ENCODE peak calls at places on chromosomes 1 and 21, in four cellular contexts. K is lower leg skin, E is GM23338, F is GM13977. Y is an unnamed sample.

GRCh38 chr1:14561014-14561693 is 37.3 kb upstream of the KAZN start:
- DNase-seq in K (no peak), E (no peak), F (no peak), Y (no peak)

GRCh38 chr1:174877208-174877673 is 122.5 kb upstream of the CACYBP start:
- DNase-seq in K (no peak), E (no peak), F (no peak), Y (no peak)

GRCh38 chr1:49424782-49425181 is 599.0 kb downstream of the AGBL4 start:
- DNase-seq in K (no peak), E (no peak), F (no peak), Y (no peak)

GRCh38 chr1:6012529-6013318 is 20.5 kb upstream of the NPHP4 start:
- DNase-seq in K (no peak), E (no peak), F (no peak), Y (no peak)

GRCh38 chr1:147569587-147570241 is 28.4 kb downstream of the BCL9 start:
- DNase-seq in K (no peak), E (no peak), F (no peak), Y (no peak)

GRCh38 chr1:183862967-183863366 is 58.0 kb downstream of the RGL1 start:
- DNase-seq in K (no peak), E (no peak), F (no peak), Y (no peak)

GRCh38 chr1:39960461-39960958 is 5.6 kb downstream of the MFSD2A start:
- DNase-seq in K (peak), E (no peak), F (peak), Y (no peak)

GRCh38 chr1:51214615-51215131 is 21.4 kb upstream of the RNF11 start:
- DNase-seq in K (no peak), E (no peak), F (no peak), Y (no peak)

GRCh38 chr1:192904438-192904895 is 95.6 kb downstream of the RGS2 start:
- DNase-seq in K (no peak), E (no peak), F (no peak), Y (no peak)

GRCh38 chr1:21944261-21945074 is 7.4 kb upstream of the HSPG2 start:
- DNase-seq in K (no peak), E (peak), F (no peak), Y (no peak)

GRCh38 chr1:67838180-67838912 is 5.1 kb upstream of the GNG12 start:
- DNase-seq in K (no peak), E (no peak), F (no peak), Y (no peak)

GRCh38 chr21:17915976-17916375 is 96.8 kb upstream of the C21orf91 start:
- DNase-seq in K (no peak), E (no peak), F (no peak), Y (no peak)

GRCh38 chr1:115671176-115672062 is 29.6 kb downstream of the VANGL1 start:
- DNase-seq in K (no peak), E (no peak), F (no peak), Y (no peak)

GRCh38 chr1:175013445-175013844 is 9.8 kb downstream of the MRPS14 start:
- DNase-seq in K (no peak), E (no peak), F (no peak), Y (no peak)

GRCh38 chr1:13723810-13724209 is 23.8 kb downstream of the PRDM2 start:
- DNase-seq in K (no peak), E (peak), F (no peak), Y (no peak)

GRCh38 chr1:24905355-24905978 is 24.6 kb downstream of the RUNX3 start:
- DNase-seq in K (peak), E (no peak), F (peak), Y (peak)

GRCh38 chr1:75338974-75339483 is 204.8 kb downstream of the LHX8 start:
- DNase-seq in K (no peak), E (peak), F (peak), Y (no peak)

GRCh38 chr1:201530741-201531521 is 8.0 kb upstream of the NAV1 start:
- DNase-seq in K (peak), E (peak), F (peak), Y (peak)

GRCh38 chr1:118118469-118118868 is 66.6 kb downstream of the SPAG17 start:
- DNase-seq in K (no peak), E (no peak), F (no peak), Y (no peak)

GRCh38 chr1:205343431-205344009 is 13.2 kb downstream of the KLHDC8A start:
- DNase-seq in K (no peak), E (peak), F (no peak), Y (no peak)

GRCh38 chr1:7589774-7590425 is 181.2 kb upstream of the VAMP3 start:
- DNase-seq in K (peak), E (no peak), F (no peak), Y (no peak)

GRCh38 chr1:61659061-61659460 is 65.9 kb downstream of the TM2D1 start:
- DNase-seq in K (no peak), E (peak), F (no peak), Y (no peak)

GRCh38 chr21:32611471-32611997 is 643 bp downstream of the CFAP298 start:
- DNase-seq in K (no peak), E (peak), F (peak), Y (no peak)

GRCh38 chr1:22808846-22809501 is 98.3 kb downstream of the EPHB2 start:
- DNase-seq in K (no peak), E (no peak), F (no peak), Y (no peak)

DNA sequence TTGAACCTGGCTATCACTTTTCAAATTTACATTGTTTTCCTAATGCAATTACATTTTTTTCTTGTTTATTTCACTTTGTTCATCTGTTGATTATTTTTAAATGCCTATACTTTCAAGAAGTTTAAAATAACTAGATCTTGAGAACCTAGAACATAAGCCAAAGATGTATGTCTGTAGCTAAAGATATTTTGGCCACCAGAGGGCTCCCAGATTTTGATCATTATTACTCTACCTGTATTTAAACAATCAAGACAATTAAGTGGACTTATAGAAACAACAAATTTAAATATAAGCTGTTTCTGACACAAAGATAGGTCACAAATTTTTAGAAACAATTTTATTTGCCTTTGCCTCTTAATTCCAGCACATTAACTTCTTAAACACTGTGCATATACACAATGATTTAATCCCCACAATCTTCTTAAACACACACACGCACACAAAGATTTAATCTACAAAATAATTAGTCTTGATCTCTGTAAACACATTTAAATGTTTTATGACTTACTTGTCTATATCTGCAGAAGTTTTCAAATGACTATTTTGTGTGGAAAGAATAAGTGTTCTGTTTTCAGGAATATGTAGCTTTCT is 380.0 kb downstream of the DSCAM start:
- DNase-seq in K (no peak), E (peak), F (no peak), Y (no peak)
- TF ChIP-seq CTCF in K (no peak), E (peak), F (no peak), Y (no peak)

GRCh38 chr21:23743821-23744220 is 1863.5 kb downstream of the MRPL39 start:
- DNase-seq in K (no peak), E (no peak), F (no peak), Y (no peak)

DNA sequence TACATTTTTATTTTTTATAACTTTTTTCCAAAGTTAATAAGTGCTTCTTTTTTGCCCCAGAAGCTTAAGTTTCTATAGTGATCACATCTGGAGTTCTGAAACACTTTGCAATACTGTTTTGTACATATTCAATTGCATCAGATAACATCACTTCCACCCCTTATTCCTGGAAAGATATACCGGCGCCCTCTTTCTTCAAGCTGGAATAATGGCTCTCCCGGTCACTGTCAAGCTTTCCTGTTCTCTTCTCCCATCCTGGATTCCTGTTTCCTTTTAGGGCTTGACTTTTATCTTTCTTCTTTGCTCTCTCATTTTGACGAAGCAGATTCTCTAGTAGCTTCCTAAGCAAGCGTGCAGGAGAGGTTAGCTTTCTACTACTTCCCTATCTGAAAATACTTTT is 1866.8 kb downstream of the MRPL39 start:
- DNase-seq in K (no peak), E (peak), F (no peak), Y (no peak)
- TF ChIP-seq CTCF in K (no peak), E (peak), F (no peak), Y (no peak)

DNA sequence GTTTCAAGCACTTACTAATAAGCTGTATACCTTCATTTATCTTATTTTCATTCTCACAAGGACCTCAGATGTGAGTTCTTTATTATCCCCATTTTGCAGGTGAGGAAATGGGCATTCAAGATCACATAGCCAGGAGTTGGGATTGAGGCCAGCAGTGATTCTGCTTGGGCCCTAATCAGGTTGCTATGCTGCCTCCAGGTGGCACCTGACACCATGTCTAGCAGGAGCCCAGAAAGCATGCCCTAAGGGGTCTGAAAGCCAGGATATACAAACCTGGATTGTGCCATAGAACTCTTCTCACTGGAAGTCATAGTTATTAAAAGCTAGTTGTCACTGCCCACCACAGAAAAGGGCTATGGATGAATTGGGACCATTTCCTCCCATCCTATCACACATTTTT is 61.1 kb downstream of the FYB2 start:
- DNase-seq in K (no peak), E (peak), F (no peak), Y (no peak)
- TF ChIP-seq CTCF in K (no peak), E (peak), F (no peak), Y (no peak)

DNA sequence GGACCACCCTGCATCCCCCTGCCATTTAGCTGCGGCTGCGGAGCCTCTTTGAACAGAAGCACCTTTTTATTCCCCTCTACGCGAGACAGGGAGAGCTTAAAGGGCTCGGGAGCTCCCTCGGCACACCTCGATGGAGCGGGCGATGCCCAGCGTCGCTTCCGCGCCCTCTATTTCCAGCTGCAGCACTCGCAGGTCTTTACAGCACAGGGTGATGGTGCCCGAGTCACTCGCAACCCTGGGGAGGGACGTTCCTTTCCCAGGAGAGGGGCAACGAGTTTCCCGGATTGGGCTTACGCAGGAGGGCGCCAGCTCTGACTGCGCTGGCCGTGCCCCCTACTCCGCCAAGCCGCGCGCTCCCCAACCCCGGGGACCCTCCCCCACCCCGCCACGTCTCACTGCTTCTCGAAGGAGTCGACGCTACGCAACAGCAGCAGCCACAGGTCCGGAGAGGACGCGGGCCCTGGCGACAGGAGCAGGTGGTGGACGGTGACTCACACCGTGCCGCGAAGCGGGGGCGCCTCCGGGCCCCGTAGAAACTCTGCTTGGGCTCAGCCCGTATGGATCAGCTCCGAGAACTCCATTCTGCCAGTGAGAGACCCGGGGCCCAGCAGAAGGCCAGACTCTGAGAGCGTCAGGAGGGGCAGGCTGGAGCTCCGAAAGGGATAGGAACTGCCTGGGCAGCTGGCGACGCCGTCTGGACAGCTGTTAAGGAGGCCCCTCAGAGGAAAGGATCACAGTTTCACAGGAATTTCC is 5.8 kb upstream of the FAM167B start:
- DNase-seq in K (peak), E (peak), F (peak), Y (peak)
- TF ChIP-seq CTCF in K (no peak), E (no peak), F (peak), Y (no peak)

GRCh38 chr1:168386949-168387586 is 106.4 kb downstream of the TBX19 start:
- DNase-seq in K (no peak), E (peak), F (peak), Y (no peak)

GRCh38 chr1:168380945-168381344 is 100.3 kb downstream of the TBX19 start:
- DNase-seq in K (no peak), E (no peak), F (no peak), Y (no peak)

GRCh38 chr1:168386492-168386891 is 105.8 kb downstream of the TBX19 start:
- DNase-seq in K (no peak), E (no peak), F (no peak), Y (no peak)

GRCh38 chr1:168379110-168379860 is 98.6 kb downstream of the TBX19 start:
- DNase-seq in K (no peak), E (no peak), F (no peak), Y (no peak)

DNA sequence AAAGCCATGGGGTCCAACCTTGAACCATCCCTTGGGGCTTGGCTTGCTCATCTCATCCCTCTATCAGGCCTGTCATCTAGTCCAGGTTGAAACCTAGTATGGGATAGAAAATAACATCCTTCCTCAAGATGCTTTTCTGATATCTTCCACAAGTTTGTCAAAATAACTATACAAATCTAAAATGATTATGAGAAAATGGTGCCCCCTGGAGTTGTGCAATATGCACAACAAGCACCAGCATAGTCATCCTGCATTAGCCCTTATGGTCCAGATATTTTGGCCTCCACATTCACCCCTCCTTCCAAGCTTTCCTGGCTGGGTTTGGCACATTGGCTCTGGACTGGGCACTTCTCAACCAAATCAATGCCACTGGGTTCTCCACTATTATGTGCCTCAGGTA is 101.2 kb downstream of the TBX19 start:
- DNase-seq in K (no peak), E (no peak), F (no peak), Y (no peak)
- TF ChIP-seq CTCF in K (no peak), E (peak), F (no peak), Y (no peak)

DNA sequence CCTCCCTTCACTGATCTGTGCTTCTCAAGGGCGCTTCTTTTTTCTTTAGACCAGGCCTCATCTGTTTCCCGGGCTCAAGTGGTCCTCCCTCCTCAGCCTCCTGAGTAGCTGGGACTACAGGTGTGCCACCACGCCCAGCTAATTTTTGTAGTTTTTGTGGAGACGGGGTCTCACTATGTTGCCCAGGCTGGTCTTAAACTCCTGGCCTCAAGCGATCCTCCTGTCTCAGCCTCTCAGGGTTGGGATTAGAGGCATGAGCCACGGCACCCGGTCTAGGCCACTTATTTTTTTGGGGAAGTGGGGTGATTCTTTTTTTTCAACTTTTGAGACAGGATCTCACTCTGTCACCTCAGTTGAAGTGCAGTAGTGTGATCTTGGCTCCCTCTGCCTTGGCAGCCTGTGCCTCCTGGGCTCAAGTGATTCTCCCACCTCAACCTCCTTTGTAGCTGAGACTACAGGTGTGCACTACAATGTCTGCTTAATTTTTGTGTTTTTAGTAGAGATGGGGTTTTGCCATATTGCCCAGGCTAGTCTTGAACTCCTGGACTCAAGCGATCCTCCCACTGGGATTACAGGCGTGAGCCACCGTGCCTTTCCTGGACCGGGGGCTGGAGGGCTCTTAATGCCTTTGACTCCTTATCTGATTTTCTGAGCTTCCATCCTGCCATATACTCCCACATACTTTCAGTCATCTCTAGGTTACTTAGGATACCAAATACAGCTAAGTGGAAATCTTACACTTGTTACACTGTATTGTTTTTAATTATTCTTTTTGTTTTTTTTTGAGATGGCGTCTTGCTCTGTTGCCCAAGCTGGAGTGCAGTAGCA is 18.9 kb downstream of the MFAP2 start:
- DNase-seq in K (no peak), E (no peak), F (no peak), Y (no peak)
- TF ChIP-seq CTCF in K (no peak), E (no peak), F (no peak), Y (no peak)

DNA sequence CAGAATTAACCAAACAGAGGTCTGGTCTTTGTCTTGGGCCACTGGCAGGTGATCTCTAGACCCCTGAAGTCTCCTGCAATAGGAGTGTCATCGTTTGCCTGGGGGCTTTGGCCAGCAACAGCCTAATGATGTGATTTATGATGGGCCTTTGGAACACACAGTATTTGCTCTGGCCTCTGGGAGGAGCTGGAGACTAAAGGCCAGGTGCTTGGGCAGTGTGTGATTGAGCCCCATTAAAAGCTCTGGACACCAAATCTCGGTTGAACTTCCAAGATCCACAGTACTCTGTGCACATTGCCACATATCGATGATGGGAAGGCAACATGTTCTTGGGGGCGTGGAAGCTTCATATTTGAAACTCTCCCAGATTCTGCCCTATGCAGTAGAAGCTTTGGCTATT is 32.0 kb upstream of the TLR5 start:
- DNase-seq in K (no peak), E (peak), F (no peak), Y (no peak)
- TF ChIP-seq CTCF in K (no peak), E (peak), F (no peak), Y (no peak)

Y was measured in omental fat pad.